ENCODE peak calls at places on chromosomes 3 and 15, in ten cellular contexts. K, T, U, D, R, F, P, I, Y and N are unnamed samples.

GRCh38 chr3:42079701-42080323 is 11.3 kb upstream of the TRAK1 start:
- DNase-seq in R (no peak), F (no peak), T (no peak), D (no peak), I (no peak), K (no peak), Y (no peak), U (no peak), P (no peak), N (no peak)

GRCh38 chr15:52760562-52760961 is 29.6 kb downstream of the ONECUT1 start:
- DNase-seq in Y (no peak), R (no peak), U (no peak), K (no peak), D (no peak), F (no peak), T (no peak), P (no peak), I (no peak), N (no peak)

GRCh38 chr3:122996038-122996580 is 31.5 kb downstream of the SEMA5B start:
- DNase-seq in R (no peak), I (no peak), D (no peak), P (no peak), F (no peak), T (no peak), K (no peak), Y (no peak), U (no peak), N (no peak)

GRCh38 chr15:74062671-74063070 is 19.7 kb downstream of the GOLGA6A start:
- DNase-seq in D (no peak), I (no peak), K (no peak), U (no peak), F (no peak), Y (no peak), R (no peak), T (no peak), P (no peak), N (no peak)

GRCh38 chr3:40309925-40310635 is 573 bp downstream of the EIF1B start:
- DNase-seq in R (peak; percentile 50), P (peak; percentile 45), T (peak; percentile 73), U (no peak), F (peak; percentile 44), Y (peak; percentile 48), D (peak; percentile 67), I (no peak), K (peak; percentile 53), N (peak; percentile 70)

GRCh38 chr3:48042071-48042760 is 26.0 kb upstream of the MAP4 start:
- DNase-seq in U (no peak), T (no peak), I (no peak), K (no peak), P (peak; percentile 38), R (peak; percentile 56), D (no peak), F (no peak), Y (no peak), N (no peak)

GRCh38 chr15:40106203-40107161 is 2.2 kb downstream of the BMF start:
- DNase-seq in R (peak; percentile 59), I (peak; percentile 67), F (no peak), U (no peak), Y (peak; percentile 86), P (peak; percentile 70), T (peak; percentile 90), K (peak; percentile 77), D (peak; percentile 68), N (no peak)

GRCh38 chr3:53195066-53195450 is 34.0 kb downstream of the PRKCD start:
- DNase-seq in I (no peak), T (no peak), Y (no peak), F (no peak), R (no peak), K (no peak), U (no peak), D (no peak), P (no peak), N (no peak)

GRCh38 chr15:73792429-73792828 is 39.3 kb upstream of the INSYN1 start:
- DNase-seq in D (no peak), P (no peak), K (no peak), R (no peak), T (no peak), F (no peak), I (no peak), U (no peak), Y (no peak), N (peak; percentile 29)

GRCh38 chr3:126399348-126399730 is 4.6 kb downstream of the CFAP100 start:
- DNase-seq in P (no peak), D (no peak), U (no peak), R (no peak), T (peak; percentile 6), F (no peak), K (no peak), I (no peak), Y (no peak), N (no peak)

GRCh38 chr3:64708456-64708855 is 20.7 kb upstream of the ADAMTS9 start:
- DNase-seq in D (no peak), K (no peak), T (no peak), F (no peak), U (no peak), Y (no peak), R (no peak), P (no peak), I (no peak), N (no peak)

GRCh38 chr15:79970921-79971434 is at the start of gene BCL2A1:
- DNase-seq in T (peak; percentile 49), R (peak; percentile 96), U (no peak), K (no peak), I (no peak), P (peak; percentile 67), Y (no peak), D (no peak), F (no peak), N (no peak)

GRCh38 chr3:184176377-184177330 is 2.0 kb downstream of the AP2M1 start:
- DNase-seq in F (peak; percentile 40), I (no peak), K (peak; percentile 63), Y (peak; percentile 71), T (peak; percentile 62), U (peak; percentile 57), P (peak; percentile 93), D (peak; percentile 76), R (peak; percentile 97), N (peak; percentile 69)

GRCh38 chr15:64344651-64345262 is 11.2 kb downstream of the CSNK1G1 start:
- DNase-seq in R (peak; percentile 27), T (no peak), U (no peak), F (no peak), I (no peak), K (no peak), Y (no peak), D (no peak), P (peak; percentile 43), N (no peak)

DNA sequence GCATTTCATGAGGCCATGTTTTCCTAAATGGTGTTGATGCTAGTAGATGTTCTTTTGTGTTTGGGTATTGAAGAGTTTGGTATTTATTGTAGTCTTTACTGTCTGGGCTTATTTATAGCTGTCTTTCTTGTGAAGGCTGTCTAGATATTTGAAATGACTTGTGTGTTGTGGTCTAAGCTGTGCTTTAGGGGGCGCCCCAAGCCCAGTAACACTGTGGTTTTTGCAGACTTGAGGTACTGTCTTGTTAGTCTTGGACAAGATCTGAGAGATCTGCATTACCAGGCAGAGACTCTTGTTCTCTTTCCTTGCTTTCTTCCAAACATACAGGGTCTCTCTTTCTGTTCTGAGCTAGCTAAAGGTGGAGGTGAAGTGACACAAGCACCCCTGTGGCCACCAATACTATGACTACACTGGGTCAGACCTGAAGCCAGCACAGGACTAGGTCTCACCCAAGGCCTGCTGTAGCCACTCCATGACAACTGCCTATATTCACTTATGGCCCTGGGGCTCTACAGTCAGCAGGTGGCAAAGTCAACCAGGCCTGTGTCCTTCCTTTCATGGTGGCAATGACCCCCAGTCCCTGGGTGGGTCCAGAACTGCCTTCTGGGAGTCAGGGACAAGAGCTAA is 152.1 kb upstream of the TBC1D5 start:
- DNase-seq in R (peak; percentile 80), Y (no peak), T (no peak), F (peak; percentile 26), K (no peak), U (no peak), D (peak; percentile 64), P (peak; percentile 60), I (no peak), N (no peak)
- TF ChIP-seq CTCF in R (peak; percentile 58), Y (no peak), T (peak; percentile 22), F (peak; percentile 65), K (no peak), U (no peak), D (peak; percentile 65), P (peak; percentile 44), I (no peak), N (peak; percentile 17)

GRCh38 chr3:150270883-150271577 is 137.1 kb upstream of the TSC22D2 start:
- DNase-seq in U (no peak), K (no peak), P (no peak), T (no peak), Y (no peak), R (no peak), F (no peak), D (no peak), I (no peak), N (no peak)

GRCh38 chr3:150267288-150267687 is 140.8 kb upstream of the TSC22D2 start:
- DNase-seq in R (no peak), T (no peak), P (no peak), D (no peak), K (no peak), I (no peak), Y (no peak), U (no peak), F (no peak), N (no peak)

GRCh38 chr3:150269526-150269925 is 138.6 kb upstream of the TSC22D2 start:
- DNase-seq in P (no peak), U (no peak), Y (no peak), K (no peak), F (no peak), D (no peak), R (no peak), T (no peak), I (no peak), N (no peak)

GRCh38 chr3:150271578-150271930 is 136.5 kb upstream of the TSC22D2 start:
- DNase-seq in Y (no peak), K (no peak), D (no peak), I (no peak), T (no peak), F (no peak), P (no peak), R (no peak), U (no peak), N (no peak)

GRCh38 chr3:150268426-150269321 is 139.4 kb upstream of the TSC22D2 start:
- DNase-seq in K (no peak), F (no peak), I (no peak), D (no peak), T (peak; percentile 76), U (no peak), R (peak; percentile 15), P (peak; percentile 69), Y (no peak), N (no peak)
- TF ChIP-seq CTCF in K (no peak), F (no peak), I (no peak), D (no peak), T (peak; percentile 3), U (no peak), R (no peak), P (no peak), Y (no peak), N (no peak)

GRCh38 chr3:177483182-177483967 is 286.1 kb upstream of the TBL1XR1 start:
- DNase-seq in F (no peak), I (no peak), R (no peak), T (no peak), U (no peak), D (no peak), P (no peak), Y (no peak), K (no peak), N (no peak)
- TF ChIP-seq CTCF in F (peak; percentile 49), I (no peak), R (peak; percentile 30), T (peak; percentile 10), U (no peak), D (peak; percentile 18), P (no peak), Y (no peak), K (no peak), N (no peak)

GRCh38 chr15:36278219-36278618 is 301.2 kb upstream of the CDIN1 start:
- DNase-seq in R (peak; percentile 47), Y (no peak), P (peak; percentile 41), T (no peak), K (no peak), F (no peak), D (no peak), U (no peak), I (no peak), N (no peak)
- TF ChIP-seq CTCF in R (peak; percentile 35), Y (no peak), P (no peak), T (no peak), K (no peak), F (no peak), D (peak; percentile 22), U (no peak), I (no peak), N (no peak)